ENCODE peak calls at places on chromosome 11, in four cellular contexts. O is neural crest cell, D is transverse colon, L is fibroblast of mammary gland. N is an unnamed sample.

GRCh38 chr11:62133328-62134065 is 9.7 kb downstream of the INCENP start:
- DNase-seq in D (no peak), O (no peak), L (no peak), N (no peak)

GRCh38 chr11:130947058-130947457 is 30.8 kb upstream of the SNX19 start:
- DNase-seq in D (no peak), O (no peak), L (no peak), N (no peak)

GRCh38 chr11:118180300-118180703 is 3.9 kb upstream of the SCN2B start:
- DNase-seq in L (no peak), D (peak), O (peak), N (no peak)

GRCh38 chr11:96288915-96289314 is 54.1 kb downstream of the MAML2 start:
- DNase-seq in D (no peak), O (no peak), L (no peak), N (no peak)

GRCh38 chr11:28110108-28110838 is 2.1 kb downstream of the METTL15 start:
- DNase-seq in L (peak), D (peak), O (peak), N (peak)

GRCh38 chr11:35324981-35325380 is 94.4 kb downstream of the SLC1A2 start:
- DNase-seq in L (peak), O (no peak), D (no peak), N (peak)

GRCh38 chr11:107567739-107568335 is 2.3 kb upstream of the ALKBH8 start:
- DNase-seq in O (no peak), L (no peak), D (no peak), N (no peak)

GRCh38 chr11:124069429-124070401 is 28.6 kb upstream of the OR10G7 start:
- DNase-seq in D (peak), L (peak), O (peak), N (peak)

GRCh38 chr11:3101921-3102640 is 44.9 kb upstream of the CARS1 start:
- DNase-seq in D (no peak), L (no peak), O (no peak), N (no peak)

GRCh38 chr11:3130269-3131071 is 34.6 kb downstream of the OSBPL5 start:
- DNase-seq in L (no peak), D (no peak), O (no peak), N (peak)

GRCh38 chr11:125592305-125593112 is at the start of gene STT3A:
- DNase-seq in D (peak), L (peak), O (peak), N (peak)

N was measured in MCF 10A.